ENCODE peak calls at places on chromosomes 7 and 10, in four cellular contexts. One of them, this sample, is unnamed.
A peak's percentile ranks its signal among the peaks of the same experiment; 100 is the strongest.

GRCh38 chr10:46106410-46107255 is 60.6 kb upstream of the MSMB start:
- DNase-seq in M059J: peak; percentile 63
- DNase-seq in mesenchymal stem cell: peak; percentile 75
- DNase-seq in Right ventricle myocardium superior: peak; percentile 78
- DNase-seq in this sample: peak; percentile 90

GRCh38 chr7:42236266-42237161 is 495 bp downstream of the GLI3 start:
- DNase-seq in M059J: peak; percentile 63
- DNase-seq in mesenchymal stem cell: peak; percentile 76
- DNase-seq in Right ventricle myocardium superior: peak; percentile 61
- DNase-seq in this sample: peak; percentile 90

GRCh38 chr7:8668627-8669500 is 235.5 kb downstream of the NXPH1 start:
- DNase-seq in mesenchymal stem cell: no peak
- DNase-seq in Right ventricle myocardium superior: no peak
- DNase-seq in M059J: no peak
- DNase-seq in this sample: no peak

GRCh38 chr10:35004651-35005050 is 85.5 kb downstream of the CUL2 start:
- DNase-seq in mesenchymal stem cell: no peak
- DNase-seq in M059J: no peak
- DNase-seq in Right ventricle myocardium superior: no peak
- DNase-seq in this sample: no peak

GRCh38 chr7:158141806-158142518 is 445.7 kb downstream of the PTPRN2 start:
- DNase-seq in Right ventricle myocardium superior: no peak
- DNase-seq in M059J: no peak
- DNase-seq in mesenchymal stem cell: no peak
- DNase-seq in this sample: no peak

GRCh38 chr10:117441812-117442443 is 66.7 kb upstream of the PDZD8 start:
- DNase-seq in Right ventricle myocardium superior: no peak
- DNase-seq in mesenchymal stem cell: peak; percentile 73
- DNase-seq in M059J: peak; percentile 99
- DNase-seq in this sample: no peak

GRCh38 chr7:5681423-5681822 is 100.0 kb downstream of the RNF216 start:
- DNase-seq in mesenchymal stem cell: peak; percentile 67
- DNase-seq in M059J: no peak
- DNase-seq in Right ventricle myocardium superior: no peak
- DNase-seq in this sample: no peak

GRCh38 chr10:94403034-94403822 is 887 bp downstream of the TBC1D12 start:
- DNase-seq in M059J: peak; percentile 81
- DNase-seq in mesenchymal stem cell: peak; percentile 88
- DNase-seq in Right ventricle myocardium superior: peak; percentile 73
- DNase-seq in this sample: peak; percentile 83

GRCh38 chr7:25712500-25712899 is 439.5 kb upstream of the NFE2L3 start:
- DNase-seq in Right ventricle myocardium superior: no peak
- DNase-seq in M059J: no peak
- DNase-seq in mesenchymal stem cell: no peak
- DNase-seq in this sample: no peak

GRCh38 chr10:470339-471003 is 219.0 kb downstream of the DIP2C start:
- DNase-seq in Right ventricle myocardium superior: no peak
- DNase-seq in mesenchymal stem cell: no peak
- DNase-seq in M059J: no peak
- DNase-seq in this sample: no peak